ENCODE peak calls at places on chromosome 12, in ten cellular contexts. I, X, W, Z, P, S, O, E, G and B are unnamed samples.

GRCh38 chr12:121170581-121171260 is 38.0 kb downstream of the P2RX7 start:
- DNase-seq in I (no peak), X (no peak), W (no peak), Z (no peak), P (peak), S (no peak), O (no peak), E (no peak), G (no peak), B (no peak)

GRCh38 chr12:90965204-90965603 is 10.2 kb upstream of the CCER1 start:
- DNase-seq in I (no peak), X (no peak), W (no peak), Z (no peak), P (no peak), S (no peak), O (no peak), E (no peak), G (no peak), B (no peak)

GRCh38 chr12:13369496-13369895 is 173.0 kb downstream of the EMP1 start:
- DNase-seq in I (no peak), X (no peak), W (no peak), Z (no peak), P (no peak), S (no peak), O (no peak), E (no peak), G (no peak), B (no peak)

GRCh38 chr12:6963016-6963731 is 7.3 kb downstream of the PHB2 start:
- DNase-seq in I (no peak), X (no peak), W (no peak), Z (no peak), P (peak), S (no peak), O (no peak), E (peak), G (no peak), B (no peak)

GRCh38 chr12:28975564-28976340 is 173.3 kb upstream of the FAR2 start:
- DNase-seq in I (no peak), X (no peak), W (no peak), Z (no peak), P (peak), S (no peak), O (no peak), E (no peak), G (no peak), B (no peak)

GRCh38 chr12:13144266-13144828 is 40.9 kb upstream of the GSG1 start:
- DNase-seq in I (no peak), X (no peak), W (no peak), Z (no peak), P (no peak), S (no peak), O (no peak), E (no peak), G (no peak), B (no peak)

GRCh38 chr12:47272412-47273190 is 192.8 kb upstream of the AMIGO2 start:
- DNase-seq in I (no peak), X (no peak), W (no peak), Z (no peak), P (peak), S (no peak), O (no peak), E (no peak), G (no peak), B (no peak)

GRCh38 chr12:6570264-6570887 is 2.3 kb upstream of the NOP2 start:
- DNase-seq in I (no peak), X (no peak), W (no peak), Z (no peak), P (peak), S (peak), O (no peak), E (peak), G (no peak), B (peak)

GRCh38 chr12:126112141-126112540 is 1046.9 kb downstream of the AACS start:
- DNase-seq in I (no peak), X (no peak), W (no peak), Z (no peak), P (no peak), S (no peak), O (no peak), E (no peak), G (no peak), B (no peak)

GRCh38 chr12:93153321-93153720 is 224.2 kb upstream of the EEA1 start:
- DNase-seq in I (no peak), X (no peak), W (no peak), Z (no peak), P (peak), S (no peak), O (no peak), E (no peak), G (no peak), B (no peak)

GRCh38 chr12:94712852-94713545 is 62.6 kb upstream of the TMCC3 start:
- DNase-seq in I (no peak), X (no peak), W (no peak), Z (no peak), P (no peak), S (no peak), O (no peak), E (no peak), G (no peak), B (no peak)

GRCh38 chr12:26691234-26691970 is 141.6 kb downstream of the ITPR2 start:
- DNase-seq in I (no peak), X (peak), W (no peak), Z (no peak), P (peak), S (peak), O (no peak), E (no peak), G (peak), B (no peak)

GRCh38 chr12:109621271-109621671 is 47.7 kb downstream of the MVK start:
- DNase-seq in I (no peak), X (no peak), W (no peak), Z (no peak), P (peak), S (no peak), O (no peak), E (no peak), G (peak), B (no peak)

GRCh38 chr12:1047898-1048660 is 57.1 kb downstream of the ERC1 start:
- DNase-seq in I (no peak), X (no peak), W (no peak), Z (no peak), P (no peak), S (no peak), O (no peak), E (no peak), G (no peak), B (no peak)

GRCh38 chr12:132326646-132327045 is 2.7 kb downstream of the GALNT9 start:
- DNase-seq in I (no peak), X (no peak), W (no peak), Z (no peak), P (no peak), S (no peak), O (no peak), E (no peak), G (no peak), B (no peak)

GRCh38 chr12:31897791-31898503 is 61.3 kb upstream of the RESF1 start:
- DNase-seq in I (no peak), X (no peak), W (no peak), Z (no peak), P (no peak), S (peak), O (no peak), E (peak), G (peak), B (no peak)

GRCh38 chr12:120234643-120235368 is 30.7 kb downstream of the PXN start:
- DNase-seq in I (no peak), X (no peak), W (no peak), Z (no peak), P (peak), S (peak), O (no peak), E (peak), G (no peak), B (no peak)

GRCh38 chr12:19223018-19223417 is 93.5 kb downstream of the PLEKHA5 start:
- DNase-seq in I (no peak), X (no peak), W (no peak), Z (no peak), P (no peak), S (peak), O (no peak), E (no peak), G (peak), B (no peak)

GRCh38 chr12:54596526-54596946 is 8.1 kb upstream of the PPP1R1A start:
- DNase-seq in I (peak), X (peak), W (peak), Z (no peak), P (peak), S (peak), O (no peak), E (peak), G (peak), B (peak)

GRCh38 chr12:21984375-21984774 is 43.1 kb upstream of the ABCC9 start:
- DNase-seq in I (no peak), X (no peak), W (no peak), Z (no peak), P (no peak), S (no peak), O (no peak), E (no peak), G (no peak), B (no peak)

GRCh38 chr12:89756638-89757321 is 48.1 kb upstream of the ATP2B1 start:
- DNase-seq in I (no peak), X (no peak), W (no peak), Z (peak), P (peak), S (peak), O (no peak), E (no peak), G (no peak), B (peak)